ENCODE peak calls at places on chromosomes 3 and 15, in six cellular contexts. U is NCI-H1092 treated with DMSO at 0.1 percent for 48 hours, X is activated T-cell treated with anti-CD3 and anti-CD28 coated beads for 4 hours, Q is H9, C is gastrocnemius medialis, K is fibroblast of gingiva. G is an unnamed sample.

GRCh38 chr3:159263750-159264561 is 462.1 kb downstream of the MFSD1 start:
- DNase-seq in Q (no peak), U (no peak), X (no peak), C (no peak), K (peak; percentile 14), G (peak; percentile 16)

GRCh38 chr3:86175051-86175536 is 815.9 kb downstream of the VGLL3 start:
- DNase-seq in Q (no peak), K (no peak), U (no peak), X (no peak), C (no peak), G (no peak)

GRCh38 chr3:157650191-157650590 is 147.0 kb upstream of the VEPH1 start:
- DNase-seq in K (no peak), X (no peak), C (no peak), Q (no peak), U (no peak), G (no peak)

GRCh38 chr3:128448491-128448890 is 18.2 kb downstream of the DNAJB8 start:
- DNase-seq in Q (no peak), K (no peak), X (no peak), C (no peak), U (no peak), G (no peak)

GRCh38 chr3:184005981-184006507 is 11.6 kb downstream of the ABCC5 start:
- DNase-seq in C (peak; percentile 90), X (no peak), K (no peak), Q (peak; percentile 50), U (peak; percentile 92), G (peak; percentile 46)

GRCh38 chr15:68056097-68056865 is 2.2 kb downstream of the PIAS1 start:
- DNase-seq in X (no peak), C (no peak), U (no peak), Q (no peak), K (no peak), G (no peak)

GRCh38 chr15:75454471-75455418 is 3.3 kb upstream of the SIN3A start:
- DNase-seq in Q (peak; percentile 65), K (peak; percentile 14), C (peak; percentile 57), U (peak; percentile 64), X (peak; percentile 78), G (peak; percentile 78)

GRCh38 chr3:62818347-62818746 is 56.9 kb downstream of the CADPS start:
- DNase-seq in U (no peak), C (no peak), K (no peak), Q (no peak), X (no peak), G (no peak)

GRCh38 chr3:134145183-134145582 is 105.5 kb downstream of the RYK start:
- DNase-seq in X (no peak), K (no peak), C (no peak), Q (no peak), U (no peak), G (no peak)

GRCh38 chr3:31244929-31245817 is 287.6 kb upstream of the STT3B start:
- DNase-seq in X (no peak), C (no peak), Q (no peak), U (peak; percentile 28), K (no peak), G (no peak)

GRCh38 chr15:63276342-63277043 is 912 bp upstream of the APH1B start:
- DNase-seq in K (no peak), U (no peak), C (no peak), X (no peak), Q (no peak), G (peak; percentile 12)

GRCh38 chr15:99435138-99435695 is 130.6 kb upstream of the MEF2A start:
- DNase-seq in U (peak; percentile 9), Q (no peak), C (no peak), K (no peak), X (no peak), G (no peak)

GRCh38 chr3:120471643-120472042 is 20.9 kb upstream of the FSTL1 start:
- DNase-seq in Q (no peak), K (peak; percentile 39), C (no peak), U (no peak), X (no peak), G (no peak)

GRCh38 chr3:59486468-59486964 is 436.7 kb upstream of the CFAP20DC start:
- DNase-seq in X (no peak), C (no peak), Q (no peak), K (no peak), U (no peak), G (no peak)

GRCh38 chr3:82978368-82978767 is 1216.9 kb upstream of the GBE1 start:
- DNase-seq in X (no peak), U (no peak), K (no peak), C (no peak), Q (no peak), G (no peak)

GRCh38 chr3:130925628-130926027 is 31.7 kb downstream of the ATP2C1 start:
- DNase-seq in Q (no peak), X (no peak), C (no peak), U (no peak), K (peak; percentile 35), G (peak; percentile 65)

GRCh38 chr15:101543026-101543390 is 53.5 kb upstream of the PCSK6 start:
- DNase-seq in C (no peak), K (no peak), U (no peak), X (no peak), Q (no peak), G (no peak)

G was measured in B cell.